ENCODE peak calls at places on chromosomes 2 and 18, in six cellular contexts. Y is stomach, O is SK-N-SH, X is HCT116, L is Panc1, J is K562. V is an unnamed sample.
A peak's percentile ranks its signal among the peaks of the same experiment; 100 is the strongest.

GRCh38 chr2:198863655-198864054 is 594.1 kb downstream of the SATB2 start:
- DNase-seq in Y (no peak), O (no peak), X (no peak), L (no peak), J (no peak), V (no peak)

GRCh38 chr2:3189076-3189591 is 188.5 kb downstream of the EIPR1 start:
- DNase-seq in Y (no peak), O (no peak), X (no peak), L (no peak), J (no peak), V (no peak)

GRCh38 chr2:127157651-127158460 is 50.9 kb upstream of the BIN1 start:
- DNase-seq in Y (peak; percentile 20), O (peak; percentile 83), X (no peak), L (no peak), J (peak; percentile 22), V (peak; percentile 79)

GRCh38 chr2:189854956-189855355 is 70.7 kb downstream of the PMS1 start:
- DNase-seq in Y (no peak), O (no peak), X (no peak), L (no peak), J (no peak), V (no peak)

GRCh38 chr2:227325824-227326195 is 759 bp downstream of the MFF start:
- DNase-seq in Y (peak; percentile 52), O (peak; percentile 56), X (no peak), L (no peak), J (peak; percentile 48), V (no peak)

GRCh38 chr2:29920631-29921559 is 491 bp downstream of the ALK start:
- DNase-seq in Y (no peak), O (peak; percentile 76), X (no peak), L (no peak), J (peak; percentile 1), V (no peak)

GRCh38 chr18:34709631-34710429 is at the start of gene DTNA:
- DNase-seq in Y (no peak), O (peak; percentile 18), X (no peak), L (no peak), J (no peak), V (no peak)

GRCh38 chr2:207950063-207950760 is 75.1 kb downstream of the PLEKHM3 start:
- DNase-seq in Y (no peak), O (no peak), X (no peak), L (no peak), J (no peak), V (no peak)

GRCh38 chr18:31042068-31042390 is 513 bp downstream of the DSC3 start:
- DNase-seq in Y (no peak), O (no peak), X (no peak), L (no peak), J (no peak), V (no peak)

GRCh38 chr18:24362757-24363156 is 34.9 kb downstream of the OSBPL1A start:
- DNase-seq in Y (no peak), O (no peak), X (no peak), L (no peak), J (no peak), V (no peak)

GRCh38 chr2:131413148-131413747 is 49.3 kb upstream of the RAB6D start:
- DNase-seq in Y (no peak), O (peak; percentile 47), X (peak; percentile 49), L (peak; percentile 47), J (peak; percentile 71), V (no peak)

GRCh38 chr2:3575534-3576324 is 669 bp downstream of the RPS7 start:
- DNase-seq in Y (no peak), O (peak; percentile 55), X (no peak), L (no peak), J (peak; percentile 44), V (no peak)

GRCh38 chr2:140603401-140603800 is 1527.4 kb downstream of the LRP1B start:
- DNase-seq in Y (no peak), O (no peak), X (no peak), L (no peak), J (no peak), V (no peak)

DNA sequence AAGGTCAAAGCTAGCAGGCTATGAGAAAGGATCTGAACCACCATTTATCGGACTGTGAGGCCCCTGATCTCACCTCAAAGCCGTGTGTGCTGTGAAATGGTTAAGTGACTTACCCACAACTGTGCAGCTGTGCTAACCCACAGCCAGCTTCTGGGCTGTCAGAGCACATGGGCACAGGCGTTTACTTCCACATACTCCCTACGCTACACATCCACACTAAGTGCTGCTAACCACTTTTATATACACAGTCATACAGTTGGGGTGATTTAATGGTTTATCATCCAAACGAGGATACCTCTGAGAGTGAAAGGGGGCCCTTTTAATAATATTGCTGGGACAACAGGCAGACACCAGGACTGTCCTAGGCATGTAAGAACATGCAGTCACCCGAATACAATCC is 37.3 kb downstream of the CYRIA start:
- DNase-seq in Y (no peak), O (no peak), X (no peak), L (no peak), J (no peak), V (no peak)
- H3K4me1 ChIP-seq in Y (peaks cover 75% of the 10 kb centered on the region), O (peaks cover 9% of the 10 kb centered on the region), X (no peaks in the 10 kb centered on the region), L (no peaks in the 10 kb centered on the region), J (peaks cover 22% of the 10 kb centered on the region), V (peaks cover 80% of the 10 kb centered on the region)

DNA sequence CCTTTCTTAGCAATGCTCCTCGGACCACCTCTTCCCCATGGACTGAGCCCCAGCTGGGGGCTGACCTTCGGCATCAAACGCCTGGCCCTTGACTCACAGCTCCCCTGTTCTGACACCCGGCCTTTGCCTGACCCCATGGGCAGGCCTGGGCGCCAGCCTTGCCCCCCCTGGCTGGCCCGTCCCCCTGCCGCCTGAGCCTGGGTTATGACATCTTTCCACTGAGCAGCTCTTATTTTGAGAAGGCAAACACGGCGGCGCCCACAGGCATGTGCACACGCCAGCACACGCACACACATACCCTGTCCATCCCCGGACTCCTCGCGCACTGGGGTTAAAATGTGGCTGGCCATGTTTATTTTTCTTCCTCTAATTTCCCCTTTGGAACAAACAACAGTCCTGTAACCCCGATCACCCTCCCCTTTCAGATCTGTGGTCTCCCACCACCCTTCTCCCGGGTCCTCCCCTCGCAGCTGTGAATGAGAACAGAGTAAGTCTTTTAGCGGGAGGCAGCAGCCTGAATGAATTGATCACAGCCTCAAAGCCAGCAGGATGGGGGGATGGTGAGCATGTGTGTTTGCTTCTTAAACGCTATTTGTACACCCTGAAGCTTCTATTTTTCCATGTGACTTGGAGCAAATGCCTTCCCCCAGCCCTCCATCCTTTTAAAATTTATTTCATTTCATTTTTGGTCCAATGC is 11.8 kb upstream of the ATOH8 start:
- DNase-seq in Y (peak; percentile 73), O (peak; percentile 77), X (no peak), L (no peak), J (no peak), V (no peak)
- TF ChIP-seq POLR2AphosphoS5 in Y (peak; percentile 94), O (no peak), X (no peak), L (no peak), J (no peak), V (peak; percentile 81)

GRCh38 chr2:67579207-67579606 is 182.1 kb downstream of the ETAA1 start:
- DNase-seq in Y (no peak), O (no peak), X (no peak), L (no peak), J (no peak), V (no peak)
- H3K9me3 ChIP-seq in Y (peaks cover 26% of the 10 kb centered on the region), O (peaks cover 6% of the 10 kb centered on the region), X (no peaks in the 10 kb centered on the region), L (no peaks in the 10 kb centered on the region), J (peaks cover 2% of the 10 kb centered on the region), V (peaks cover 10% of the 10 kb centered on the region)

GRCh38 chr18:48876590-48876989 is 74.2 kb downstream of the SMAD7 start:
- DNase-seq in Y (no peak), O (no peak), X (no peak), L (no peak), J (no peak), V (no peak)

GRCh38 chr18:48877941-48878340 is 72.8 kb downstream of the SMAD7 start:
- DNase-seq in Y (no peak), O (no peak), X (no peak), L (no peak), J (no peak), V (no peak)

GRCh38 chr18:48879008-48879431 is 71.7 kb downstream of the SMAD7 start:
- DNase-seq in Y (peak; percentile 58), O (no peak), X (no peak), L (no peak), J (no peak), V (no peak)

GRCh38 chr18:48875942-48876511 is 74.7 kb downstream of the SMAD7 start:
- DNase-seq in Y (no peak), O (peak; percentile 61), X (no peak), L (no peak), J (no peak), V (no peak)

DNA sequence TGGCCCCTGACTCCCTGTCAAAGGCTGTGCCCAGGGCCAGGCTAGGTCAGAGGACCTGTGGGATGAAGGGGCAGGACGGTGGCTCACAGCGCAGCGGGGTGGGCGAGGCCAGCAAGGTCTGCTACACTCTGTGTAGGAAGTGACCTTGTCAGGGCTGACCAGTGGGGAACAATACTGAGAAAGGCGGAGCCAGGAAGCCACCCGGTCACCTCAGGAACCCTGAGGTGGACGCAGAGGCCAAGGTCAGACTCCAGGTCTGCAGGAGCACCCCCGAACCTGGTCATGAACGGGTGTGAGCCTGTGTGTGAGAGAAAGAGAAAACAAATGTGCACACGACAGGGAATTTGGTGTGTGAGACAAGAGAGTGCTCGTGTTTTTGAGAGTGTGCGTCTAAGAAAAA is 72.3 kb downstream of the SMAD7 start:
- DNase-seq in Y (no peak), O (no peak), X (no peak), L (no peak), J (peak; percentile 50), V (no peak)
- H3K4me1 ChIP-seq in Y (peaks cover 18% of the 10 kb centered on the region), O (peaks cover 4% of the 10 kb centered on the region), X (peaks cover 11% of the 10 kb centered on the region), L (peaks cover 23% of the 10 kb centered on the region), J (peaks cover 19% of the 10 kb centered on the region), V (peaks cover 20% of the 10 kb centered on the region)

DNA sequence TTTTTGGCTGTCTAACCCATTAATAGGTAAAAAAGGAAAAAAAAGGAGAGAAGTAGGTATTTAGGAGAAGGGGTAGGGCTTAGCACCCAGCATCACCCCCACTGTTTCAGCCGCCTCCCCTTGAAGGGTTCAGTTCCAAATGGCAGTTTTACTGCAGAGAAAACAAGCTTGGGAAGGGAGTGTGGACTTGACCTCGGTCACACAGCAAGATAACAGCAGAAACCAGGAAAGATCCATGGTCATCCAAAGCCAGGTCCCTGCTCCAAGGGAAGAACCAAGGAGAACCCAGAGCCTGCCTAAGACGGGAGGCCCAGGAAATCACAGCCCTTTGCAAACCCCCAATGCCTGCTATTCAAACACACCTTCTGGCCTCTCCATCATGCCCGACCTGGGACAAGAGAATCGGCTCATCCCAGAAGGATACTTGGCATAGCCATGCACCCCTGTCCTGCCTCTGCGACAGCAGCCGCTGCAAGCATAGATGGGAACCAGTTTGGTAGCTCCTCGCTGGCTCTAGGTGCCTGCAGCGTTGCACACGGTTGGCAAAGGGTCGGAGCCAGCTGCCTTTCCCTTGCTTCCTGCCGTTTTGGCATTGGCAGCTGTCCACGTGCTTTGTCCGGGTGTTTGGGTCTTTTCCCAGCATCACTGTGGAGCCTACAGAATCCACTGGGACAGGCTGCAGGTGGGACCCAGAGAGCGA is 76.8 kb downstream of the TWIST2 start:
- DNase-seq in Y (no peak), O (no peak), X (no peak), L (no peak), J (no peak), V (no peak)
- TF ChIP-seq POLR2AphosphoS5 in Y (no peak), O (no peak), X (no peak), L (no peak), J (no peak), V (no peak)